ENCODE peak calls at places on chromosomes 7 and 10, in ten cellular contexts. One of them, this sample, is unnamed.

GRCh38 chr7:146129296-146129695 is 12.7 kb downstream of the CNTNAP2 start:
- DNase-seq in stomach: no peak
- DNase-seq in transverse colon: no peak
- DNase-seq in left ventricle myocardium inferior: no peak
- DNase-seq in choroid plexus epithelial cell: peak
- DNase-seq in AG04450: no peak
- DNase-seq in IMR-90: no peak
- DNase-seq in A549: no peak
- DNase-seq in HFF-Myc: no peak
- DNase-seq in fibroblast of the aortic adventitia: no peak
- DNase-seq in this sample: peak

GRCh38 chr10:76397210-76397881 is 965.9 kb downstream of the LRMDA start:
- DNase-seq in HFF-Myc: no peak
- DNase-seq in stomach: no peak
- DNase-seq in fibroblast of the aortic adventitia: peak
- DNase-seq in choroid plexus epithelial cell: peak
- DNase-seq in IMR-90: no peak
- DNase-seq in transverse colon: no peak
- DNase-seq in AG04450: no peak
- DNase-seq in A549: no peak
- DNase-seq in left ventricle myocardium inferior: peak
- DNase-seq in this sample: peak

GRCh38 chr10:80924063-80924952 is 386.6 kb downstream of the SH2D4B start:
- DNase-seq in stomach: peak
- DNase-seq in transverse colon: peak
- DNase-seq in A549: peak
- DNase-seq in IMR-90: peak
- DNase-seq in AG04450: no peak
- DNase-seq in fibroblast of the aortic adventitia: peak
- DNase-seq in choroid plexus epithelial cell: peak
- DNase-seq in left ventricle myocardium inferior: no peak
- DNase-seq in HFF-Myc: no peak
- DNase-seq in this sample: peak

GRCh38 chr10:132240156-132240555 is 53.4 kb downstream of the DPYSL4 start:
- DNase-seq in AG04450: no peak
- DNase-seq in fibroblast of the aortic adventitia: no peak
- DNase-seq in HFF-Myc: no peak
- DNase-seq in A549: no peak
- DNase-seq in transverse colon: no peak
- DNase-seq in IMR-90: no peak
- DNase-seq in left ventricle myocardium inferior: no peak
- DNase-seq in stomach: no peak
- DNase-seq in choroid plexus epithelial cell: no peak
- DNase-seq in this sample: no peak

GRCh38 chr7:36280840-36281812 is 108.5 kb upstream of the ANLN start:
- DNase-seq in fibroblast of the aortic adventitia: peak
- DNase-seq in choroid plexus epithelial cell: peak
- DNase-seq in transverse colon: peak
- DNase-seq in A549: peak
- DNase-seq in HFF-Myc: no peak
- DNase-seq in AG04450: peak
- DNase-seq in IMR-90: peak
- DNase-seq in stomach: peak
- DNase-seq in left ventricle myocardium inferior: peak
- DNase-seq in this sample: peak

GRCh38 chr7:98297619-98298286 is 16.3 kb downstream of the BRI3 start:
- DNase-seq in HFF-Myc: no peak
- DNase-seq in stomach: no peak
- DNase-seq in transverse colon: peak
- DNase-seq in IMR-90: no peak
- DNase-seq in choroid plexus epithelial cell: peak
- DNase-seq in left ventricle myocardium inferior: no peak
- DNase-seq in A549: no peak
- DNase-seq in AG04450: no peak
- DNase-seq in fibroblast of the aortic adventitia: no peak
- DNase-seq in this sample: no peak

GRCh38 chr10:36880898-36881297 is 244.5 kb upstream of the ANKRD30A start:
- DNase-seq in left ventricle myocardium inferior: no peak
- DNase-seq in stomach: no peak
- DNase-seq in transverse colon: no peak
- DNase-seq in HFF-Myc: no peak
- DNase-seq in AG04450: peak
- DNase-seq in choroid plexus epithelial cell: peak
- DNase-seq in fibroblast of the aortic adventitia: peak
- DNase-seq in IMR-90: peak
- DNase-seq in A549: peak
- DNase-seq in this sample: peak

GRCh38 chr7:157009170-157009777 is 1.2 kb downstream of the MNX1 start:
- DNase-seq in fibroblast of the aortic adventitia: no peak
- DNase-seq in choroid plexus epithelial cell: no peak
- DNase-seq in transverse colon: peak
- DNase-seq in IMR-90: no peak
- DNase-seq in stomach: peak
- DNase-seq in left ventricle myocardium inferior: no peak
- DNase-seq in HFF-Myc: no peak
- DNase-seq in AG04450: no peak
- DNase-seq in A549: peak
- DNase-seq in this sample: no peak

DNA sequence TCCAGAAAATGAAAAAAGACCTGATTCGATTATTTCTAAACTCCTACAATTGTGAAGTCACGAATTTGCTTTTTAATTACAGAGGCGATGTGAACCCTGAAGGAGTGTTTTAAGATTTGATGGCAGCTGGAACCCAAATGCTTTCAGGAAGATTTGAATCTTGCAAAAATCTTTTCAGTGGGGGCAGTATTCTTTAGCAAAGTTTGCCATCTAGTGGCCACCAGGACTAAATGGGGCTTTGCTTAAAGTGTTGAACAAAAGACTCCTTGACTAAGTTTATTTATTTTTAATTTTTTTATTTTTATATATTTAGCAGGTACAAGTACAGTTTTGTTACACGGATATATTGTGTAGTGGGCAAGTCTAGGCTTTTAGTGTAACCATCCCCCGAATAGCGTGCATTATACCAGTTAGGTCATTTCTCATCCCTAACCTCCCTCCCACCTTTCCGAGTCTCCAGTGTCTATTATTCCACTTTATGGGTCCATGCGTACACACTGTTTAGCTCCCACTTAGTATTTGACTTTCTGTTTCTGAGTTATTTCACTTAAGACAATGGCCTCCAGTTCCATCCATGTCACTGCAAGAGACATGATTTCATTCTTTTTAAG is 98.8 kb downstream of the CACNB2 start:
- DNase-seq in A549: peak
- DNase-seq in transverse colon: no peak
- DNase-seq in AG04450: peak
- DNase-seq in fibroblast of the aortic adventitia: peak
- DNase-seq in IMR-90: peak
- DNase-seq in left ventricle myocardium inferior: no peak
- DNase-seq in HFF-Myc: peak
- DNase-seq in choroid plexus epithelial cell: peak
- DNase-seq in stomach: no peak
- DNase-seq in this sample: peak
- TF ChIP-seq CTCF in A549: peak
- TF ChIP-seq CTCF in transverse colon: peak
- TF ChIP-seq CTCF in AG04450: peak
- TF ChIP-seq CTCF in fibroblast of the aortic adventitia: peak
- TF ChIP-seq CTCF in IMR-90: peak
- TF ChIP-seq CTCF in left ventricle myocardium inferior: peak
- TF ChIP-seq CTCF in HFF-Myc: peak
- TF ChIP-seq CTCF in choroid plexus epithelial cell: peak
- TF ChIP-seq CTCF in stomach: no peak
- TF ChIP-seq CTCF in this sample: peak

DNA sequence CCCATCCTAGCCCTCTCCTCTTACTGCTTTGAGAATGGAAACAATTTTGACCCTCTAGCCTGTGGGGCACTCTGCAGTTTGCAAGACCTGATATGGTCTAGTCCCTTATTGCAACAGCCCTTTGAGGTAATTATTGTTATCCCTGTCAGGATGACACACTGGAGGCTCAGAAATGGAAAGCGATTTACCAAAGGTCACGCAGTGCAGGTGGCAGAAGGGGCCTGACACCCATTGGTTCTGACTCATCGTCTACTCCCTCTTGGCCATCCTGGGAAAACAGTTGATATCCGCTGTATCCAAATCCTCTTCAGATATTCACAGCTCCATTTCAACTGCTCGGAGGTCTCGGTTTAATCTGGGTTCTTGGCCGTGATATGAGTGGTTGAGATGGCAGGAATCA is 44.7 kb upstream of the AQP1 start:
- DNase-seq in stomach: no peak
- DNase-seq in choroid plexus epithelial cell: no peak
- DNase-seq in HFF-Myc: no peak
- DNase-seq in left ventricle myocardium inferior: no peak
- DNase-seq in A549: no peak
- DNase-seq in IMR-90: no peak
- DNase-seq in transverse colon: no peak
- DNase-seq in AG04450: no peak
- DNase-seq in fibroblast of the aortic adventitia: no peak
- DNase-seq in this sample: no peak
- H3K4me3 ChIP-seq in stomach: no peak
- H3K4me3 ChIP-seq in choroid plexus epithelial cell: no peak
- H3K4me3 ChIP-seq in HFF-Myc: no peak
- H3K4me3 ChIP-seq in left ventricle myocardium inferior: no peak
- H3K4me3 ChIP-seq in A549: no peak
- H3K4me3 ChIP-seq in IMR-90: no peak
- H3K4me3 ChIP-seq in transverse colon: no peak
- H3K4me3 ChIP-seq in AG04450: no peak
- H3K4me3 ChIP-seq in fibroblast of the aortic adventitia: no peak
- H3K4me3 ChIP-seq in this sample: no peak

GRCh38 chr7:77415474-77415821 is 701 bp downstream of the GSAP start:
- DNase-seq in choroid plexus epithelial cell: no peak
- DNase-seq in fibroblast of the aortic adventitia: no peak
- DNase-seq in stomach: peak
- DNase-seq in left ventricle myocardium inferior: no peak
- DNase-seq in A549: no peak
- DNase-seq in IMR-90: no peak
- DNase-seq in AG04450: no peak
- DNase-seq in HFF-Myc: no peak
- DNase-seq in transverse colon: peak
- DNase-seq in this sample: no peak

GRCh38 chr7:77409739-77410545 is 6.2 kb downstream of the GSAP start:
- DNase-seq in AG04450: peak
- DNase-seq in fibroblast of the aortic adventitia: peak
- DNase-seq in choroid plexus epithelial cell: peak
- DNase-seq in A549: peak
- DNase-seq in left ventricle myocardium inferior: no peak
- DNase-seq in transverse colon: no peak
- DNase-seq in IMR-90: peak
- DNase-seq in HFF-Myc: no peak
- DNase-seq in stomach: no peak
- DNase-seq in this sample: peak

GRCh38 chr7:77415822-77416620 is at the start of gene GSAP:
- DNase-seq in AG04450: no peak
- DNase-seq in HFF-Myc: no peak
- DNase-seq in choroid plexus epithelial cell: no peak
- DNase-seq in A549: peak
- DNase-seq in fibroblast of the aortic adventitia: no peak
- DNase-seq in transverse colon: peak
- DNase-seq in IMR-90: no peak
- DNase-seq in stomach: peak
- DNase-seq in left ventricle myocardium inferior: peak
- DNase-seq in this sample: no peak

GRCh38 chr7:77413861-77414424 is 2.2 kb downstream of the GSAP start:
- DNase-seq in A549: no peak
- DNase-seq in transverse colon: no peak
- DNase-seq in AG04450: no peak
- DNase-seq in left ventricle myocardium inferior: no peak
- DNase-seq in stomach: no peak
- DNase-seq in HFF-Myc: no peak
- DNase-seq in fibroblast of the aortic adventitia: peak
- DNase-seq in IMR-90: peak
- DNase-seq in choroid plexus epithelial cell: peak
- DNase-seq in this sample: no peak

DNA sequence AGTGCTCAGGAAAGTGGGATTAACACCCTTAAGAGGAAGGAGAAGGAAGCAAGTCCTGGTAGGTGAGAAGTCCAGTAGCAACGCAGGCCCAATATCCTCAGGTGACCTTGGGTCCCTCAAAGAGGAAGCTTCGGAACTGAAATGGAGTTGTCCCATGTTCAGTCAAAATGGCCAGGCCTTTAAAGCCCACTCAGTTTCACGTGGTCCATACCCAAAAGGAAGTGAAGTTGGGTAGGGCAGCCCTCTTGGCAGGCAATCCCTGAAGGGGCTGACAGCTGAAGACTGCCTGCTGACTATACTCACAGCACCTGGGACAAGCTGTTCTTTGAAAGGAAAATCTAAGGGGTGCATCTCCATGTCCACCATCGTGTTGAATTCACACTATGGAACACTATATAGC is 3.0 kb downstream of the GSAP start:
- DNase-seq in stomach: no peak
- DNase-seq in choroid plexus epithelial cell: no peak
- DNase-seq in HFF-Myc: no peak
- DNase-seq in transverse colon: no peak
- DNase-seq in A549: no peak
- DNase-seq in IMR-90: no peak
- DNase-seq in left ventricle myocardium inferior: no peak
- DNase-seq in AG04450: no peak
- DNase-seq in fibroblast of the aortic adventitia: no peak
- DNase-seq in this sample: no peak
- TF ChIP-seq CTCF in stomach: no peak
- TF ChIP-seq CTCF in choroid plexus epithelial cell: no peak
- TF ChIP-seq CTCF in HFF-Myc: no peak
- TF ChIP-seq CTCF in transverse colon: no peak
- TF ChIP-seq CTCF in A549: no peak
- TF ChIP-seq CTCF in IMR-90: no peak
- TF ChIP-seq CTCF in left ventricle myocardium inferior: no peak
- TF ChIP-seq CTCF in AG04450: no peak
- TF ChIP-seq CTCF in fibroblast of the aortic adventitia: no peak
- TF ChIP-seq CTCF in this sample: no peak

GRCh38 chr7:122689346-122690109 is 9.4 kb downstream of the RNF133 start:
- DNase-seq in A549: no peak
- DNase-seq in HFF-Myc: no peak
- DNase-seq in AG04450: no peak
- DNase-seq in left ventricle myocardium inferior: no peak
- DNase-seq in IMR-90: no peak
- DNase-seq in fibroblast of the aortic adventitia: no peak
- DNase-seq in choroid plexus epithelial cell: no peak
- DNase-seq in transverse colon: no peak
- DNase-seq in stomach: no peak
- DNase-seq in this sample: no peak

GRCh38 chr7:122695816-122696215 is 3.1 kb downstream of the RNF133 start:
- DNase-seq in choroid plexus epithelial cell: no peak
- DNase-seq in A549: no peak
- DNase-seq in left ventricle myocardium inferior: no peak
- DNase-seq in HFF-Myc: no peak
- DNase-seq in transverse colon: no peak
- DNase-seq in stomach: no peak
- DNase-seq in AG04450: no peak
- DNase-seq in IMR-90: no peak
- DNase-seq in fibroblast of the aortic adventitia: no peak
- DNase-seq in this sample: no peak

GRCh38 chr7:122694697-122695096 is 4.2 kb downstream of the RNF133 start:
- DNase-seq in stomach: no peak
- DNase-seq in AG04450: no peak
- DNase-seq in A549: no peak
- DNase-seq in fibroblast of the aortic adventitia: no peak
- DNase-seq in IMR-90: no peak
- DNase-seq in transverse colon: no peak
- DNase-seq in left ventricle myocardium inferior: no peak
- DNase-seq in HFF-Myc: no peak
- DNase-seq in choroid plexus epithelial cell: no peak
- DNase-seq in this sample: no peak

GRCh38 chr7:122691569-122692235 is 7.2 kb downstream of the RNF133 start:
- DNase-seq in IMR-90: no peak
- DNase-seq in choroid plexus epithelial cell: no peak
- DNase-seq in HFF-Myc: no peak
- DNase-seq in A549: no peak
- DNase-seq in left ventricle myocardium inferior: no peak
- DNase-seq in fibroblast of the aortic adventitia: no peak
- DNase-seq in stomach: no peak
- DNase-seq in transverse colon: no peak
- DNase-seq in AG04450: no peak
- DNase-seq in this sample: no peak

GRCh38 chr7:122692769-122693309 is 6.1 kb downstream of the RNF133 start:
- DNase-seq in transverse colon: no peak
- DNase-seq in AG04450: no peak
- DNase-seq in left ventricle myocardium inferior: no peak
- DNase-seq in stomach: no peak
- DNase-seq in choroid plexus epithelial cell: no peak
- DNase-seq in IMR-90: no peak
- DNase-seq in HFF-Myc: no peak
- DNase-seq in A549: peak
- DNase-seq in fibroblast of the aortic adventitia: no peak
- DNase-seq in this sample: no peak
- H3K4me3 ChIP-seq in transverse colon: no peak
- H3K4me3 ChIP-seq in AG04450: no peak
- H3K4me3 ChIP-seq in left ventricle myocardium inferior: no peak
- H3K4me3 ChIP-seq in stomach: no peak
- H3K4me3 ChIP-seq in choroid plexus epithelial cell: no peak
- H3K4me3 ChIP-seq in IMR-90: no peak
- H3K4me3 ChIP-seq in HFF-Myc: no peak
- H3K4me3 ChIP-seq in A549: no peak
- H3K4me3 ChIP-seq in fibroblast of the aortic adventitia: no peak
- H3K4me3 ChIP-seq in this sample: no peak